ENCODE peak calls at places on chromosomes 1 and 21, in seven cellular contexts. One of them, this sample, is unnamed.

GRCh38 chr1:10665226-10665625 is 131.2 kb downstream of the CASZ1 start:
- DNase-seq in GDM1: no peak
- DNase-seq in NCI-H1105: no peak
- DNase-seq in head of caudate nucleus: no peak
- DNase-seq in prostate gland: no peak
- DNase-seq in RWPE1: no peak
- DNase-seq in effector memory CD8-positive, alpha-beta T cell: no peak
- DNase-seq in this sample: no peak

GRCh38 chr1:163055531-163055930 is 13.6 kb upstream of the RGS4 start:
- DNase-seq in GDM1: no peak
- DNase-seq in NCI-H1105: no peak
- DNase-seq in head of caudate nucleus: peak; percentile 24
- DNase-seq in prostate gland: no peak
- DNase-seq in RWPE1: no peak
- DNase-seq in effector memory CD8-positive, alpha-beta T cell: no peak
- DNase-seq in this sample: no peak

GRCh38 chr1:229011022-229011421 is 259.9 kb upstream of the RAB4A start:
- DNase-seq in GDM1: no peak
- DNase-seq in NCI-H1105: no peak
- DNase-seq in head of caudate nucleus: no peak
- DNase-seq in prostate gland: no peak
- DNase-seq in RWPE1: no peak
- DNase-seq in effector memory CD8-positive, alpha-beta T cell: no peak
- DNase-seq in this sample: no peak

GRCh38 chr1:22031214-22031962 is 21.1 kb upstream of the CDC42 start:
- DNase-seq in GDM1: peak; percentile 41
- DNase-seq in NCI-H1105: no peak
- DNase-seq in head of caudate nucleus: no peak
- DNase-seq in prostate gland: peak; percentile 51
- DNase-seq in RWPE1: no peak
- DNase-seq in effector memory CD8-positive, alpha-beta T cell: no peak
- DNase-seq in this sample: no peak

GRCh38 chr1:30757196-30757949 is at the start of gene LAPTM5:
- DNase-seq in GDM1: peak; percentile 75
- DNase-seq in NCI-H1105: no peak
- DNase-seq in head of caudate nucleus: peak; percentile 46
- DNase-seq in prostate gland: no peak
- DNase-seq in RWPE1: no peak
- DNase-seq in effector memory CD8-positive, alpha-beta T cell: peak; percentile 46
- DNase-seq in this sample: peak; percentile 91

GRCh38 chr1:221781102-221781744 is 39.3 kb upstream of the DUSP10 start:
- DNase-seq in GDM1: no peak
- DNase-seq in NCI-H1105: no peak
- DNase-seq in head of caudate nucleus: no peak
- DNase-seq in prostate gland: no peak
- DNase-seq in RWPE1: no peak
- DNase-seq in effector memory CD8-positive, alpha-beta T cell: no peak
- DNase-seq in this sample: no peak

GRCh38 chr21:46054031-46054430 is 43.9 kb upstream of the COL6A2 start:
- DNase-seq in GDM1: no peak
- DNase-seq in NCI-H1105: no peak
- DNase-seq in head of caudate nucleus: no peak
- DNase-seq in prostate gland: no peak
- DNase-seq in RWPE1: no peak
- DNase-seq in effector memory CD8-positive, alpha-beta T cell: no peak
- DNase-seq in this sample: no peak

GRCh38 chr1:62904537-62904936 is 120.6 kb downstream of the ATG4C start:
- DNase-seq in GDM1: no peak
- DNase-seq in NCI-H1105: peak; percentile 64
- DNase-seq in head of caudate nucleus: no peak
- DNase-seq in prostate gland: no peak
- DNase-seq in RWPE1: no peak
- DNase-seq in effector memory CD8-positive, alpha-beta T cell: no peak
- DNase-seq in this sample: no peak

GRCh38 chr1:22387888-22388564 is 63.6 kb upstream of the ZBTB40 start:
- DNase-seq in GDM1: no peak
- DNase-seq in NCI-H1105: no peak
- DNase-seq in head of caudate nucleus: no peak
- DNase-seq in prostate gland: peak; percentile 57
- DNase-seq in RWPE1: no peak
- DNase-seq in effector memory CD8-positive, alpha-beta T cell: no peak
- DNase-seq in this sample: no peak

GRCh38 chr1:246155923-246156322 is 351.2 kb downstream of the SMYD3 start:
- DNase-seq in GDM1: no peak
- DNase-seq in NCI-H1105: no peak
- DNase-seq in head of caudate nucleus: no peak
- DNase-seq in prostate gland: no peak
- DNase-seq in RWPE1: peak; percentile 10
- DNase-seq in effector memory CD8-positive, alpha-beta T cell: no peak
- DNase-seq in this sample: no peak

GRCh38 chr1:3590145-3590768 is 21.1 kb downstream of the MEGF6 start:
- DNase-seq in GDM1: no peak
- DNase-seq in NCI-H1105: no peak
- DNase-seq in head of caudate nucleus: no peak
- DNase-seq in prostate gland: no peak
- DNase-seq in RWPE1: no peak
- DNase-seq in effector memory CD8-positive, alpha-beta T cell: no peak
- DNase-seq in this sample: no peak

GRCh38 chr1:240217398-240217797 is 125.7 kb downstream of the FMN2 start:
- DNase-seq in GDM1: no peak
- DNase-seq in NCI-H1105: no peak
- DNase-seq in head of caudate nucleus: no peak
- DNase-seq in prostate gland: no peak
- DNase-seq in RWPE1: no peak
- DNase-seq in effector memory CD8-positive, alpha-beta T cell: no peak
- DNase-seq in this sample: no peak

GRCh38 chr1:68197891-68198290 is 34.4 kb downstream of the WLS start:
- DNase-seq in GDM1: no peak
- DNase-seq in NCI-H1105: peak; percentile 55
- DNase-seq in head of caudate nucleus: no peak
- DNase-seq in prostate gland: peak; percentile 29
- DNase-seq in RWPE1: peak; percentile 80
- DNase-seq in effector memory CD8-positive, alpha-beta T cell: no peak
- DNase-seq in this sample: no peak

GRCh38 chr1:181458419-181458818 is 24.9 kb upstream of the CACNA1E start:
- DNase-seq in GDM1: no peak
- DNase-seq in NCI-H1105: no peak
- DNase-seq in head of caudate nucleus: no peak
- DNase-seq in prostate gland: no peak
- DNase-seq in RWPE1: no peak
- DNase-seq in effector memory CD8-positive, alpha-beta T cell: no peak
- DNase-seq in this sample: no peak

GRCh38 chr1:63327417-63328139 is 5.2 kb downstream of the FOXD3 start:
- DNase-seq in GDM1: peak; percentile 42
- DNase-seq in NCI-H1105: peak; percentile 23
- DNase-seq in head of caudate nucleus: peak; percentile 64
- DNase-seq in prostate gland: no peak
- DNase-seq in RWPE1: peak; percentile 66
- DNase-seq in effector memory CD8-positive, alpha-beta T cell: no peak
- DNase-seq in this sample: no peak

GRCh38 chr1:2828586-2829250 is 27.2 kb upstream of the TTC34 start:
- DNase-seq in GDM1: no peak
- DNase-seq in NCI-H1105: no peak
- DNase-seq in head of caudate nucleus: no peak
- DNase-seq in prostate gland: no peak
- DNase-seq in RWPE1: no peak
- DNase-seq in effector memory CD8-positive, alpha-beta T cell: no peak
- DNase-seq in this sample: peak; percentile 62

GRCh38 chr1:27148591-27148990 is 6.3 kb downstream of the SLC9A1 start:
- DNase-seq in GDM1: no peak
- DNase-seq in NCI-H1105: no peak
- DNase-seq in head of caudate nucleus: no peak
- DNase-seq in prostate gland: no peak
- DNase-seq in RWPE1: no peak
- DNase-seq in effector memory CD8-positive, alpha-beta T cell: no peak
- DNase-seq in this sample: no peak

This sample was measured in Right ventricle myocardium inferior.